ENCODE peak calls at places on chromosome 3, in six cellular contexts. D, S, R, L, F and Z are unnamed samples.

GRCh38 chr3:138898301-138898700 is 48.6 kb downstream of the FOXL2 start:
- DNase-seq in D (no peak), S (no peak), F (no peak), R (peak; percentile 21), L (no peak), Z (no peak)

GRCh38 chr3:128080323-128080898 is 28.2 kb downstream of the SEC61A1 start:
- DNase-seq in F (peak; percentile 96), L (no peak), R (peak; percentile 91), S (no peak), D (no peak), Z (no peak)

GRCh38 chr3:172396400-172396799 is 51.9 kb downstream of the GHSR start:
- DNase-seq in F (no peak), D (no peak), R (no peak), S (no peak), L (no peak), Z (no peak)

GRCh38 chr3:162740941-162741596 is 1244.5 kb downstream of the OTOL1 start:
- DNase-seq in S (no peak), L (no peak), D (no peak), F (no peak), R (no peak), Z (no peak)

GRCh38 chr3:194328080-194328571 is 23.0 kb downstream of the CPN2 start:
- DNase-seq in D (no peak), S (no peak), R (peak; percentile 91), L (no peak), F (peak; percentile 83), Z (peak; percentile 82)

GRCh38 chr3:171541181-171541580 is 81.0 kb upstream of the TNIK start:
- DNase-seq in R (no peak), L (no peak), F (no peak), S (no peak), D (no peak), Z (no peak)

GRCh38 chr3:112084980-112085697 is 1.1 kb upstream of the C3orf52 start:
- DNase-seq in L (no peak), S (no peak), F (no peak), D (no peak), R (peak; percentile 54), Z (peak; percentile 32)

GRCh38 chr3:46021516-46021915 is 5.8 kb downstream of the XCR1 start:
- DNase-seq in R (no peak), D (no peak), L (no peak), S (no peak), F (no peak), Z (no peak)

GRCh38 chr3:49151610-49152009 is 14.5 kb downstream of the CCDC71 start:
- DNase-seq in S (no peak), D (no peak), R (no peak), L (no peak), F (no peak), Z (no peak)

GRCh38 chr3:58563386-58564035 is 13.7 kb downstream of the FAM107A start:
- DNase-seq in S (no peak), D (no peak), L (no peak), R (peak; percentile 65), F (peak; percentile 37), Z (no peak)

GRCh38 chr3:110381992-110382391 is 689.6 kb upstream of the NECTIN3 start:
- DNase-seq in S (no peak), F (peak; percentile 9), D (no peak), L (no peak), R (peak; percentile 42), Z (peak; percentile 31)

GRCh38 chr3:111080357-111080937 is 8.8 kb downstream of the NECTIN3 start:
- DNase-seq in S (no peak), F (peak; percentile 58), L (no peak), D (peak; percentile 64), R (peak; percentile 62), Z (peak; percentile 52)

GRCh38 chr3:139629033-139629432 is 48.7 kb downstream of the NMNAT3 start:
- DNase-seq in S (no peak), L (no peak), D (peak; percentile 63), R (no peak), F (peak; percentile 3), Z (peak; percentile 24)

GRCh38 chr3:48926425-48927392 is 8.1 kb downstream of the ARIH2 start:
- DNase-seq in L (peak; percentile 14), R (peak; percentile 34), S (no peak), F (no peak), D (no peak), Z (no peak)

GRCh38 chr3:63351159-63352007 is 73.3 kb downstream of the SYNPR start:
- DNase-seq in F (peak; percentile 50), S (peak; percentile 17), L (no peak), D (peak; percentile 78), R (peak; percentile 73), Z (peak; percentile 80)

GRCh38 chr3:106628407-106628806 is 748.8 kb upstream of the CCDC54 start:
- DNase-seq in S (no peak), R (peak; percentile 69), F (peak; percentile 61), D (no peak), L (no peak), Z (no peak)

GRCh38 chr3:104628185-104628789 is 738.4 kb upstream of the ALCAM start:
- DNase-seq in S (no peak), R (peak; percentile 70), D (peak; percentile 71), F (peak; percentile 59), L (no peak), Z (peak; percentile 48)

GRCh38 chr3:186917660-186918312 is 12.5 kb upstream of the ST6GAL1 start:
- DNase-seq in D (no peak), L (no peak), F (no peak), R (no peak), S (no peak), Z (no peak)

GRCh38 chr3:95228416-95228815 is 1165.6 kb downstream of the NSUN3 start:
- DNase-seq in R (no peak), L (no peak), F (no peak), D (no peak), S (no peak), Z (no peak)